ENCODE peak calls at places on chromosome 10, in ten cellular contexts. One of them, this sample, is unnamed.

GRCh38 chr10:3682745-3683144 is 102.3 kb downstream of the KLF6 start:
- DNase-seq in sigmoid colon: no peak
- DNase-seq in stomach: no peak
- DNase-seq in tibial nerve: no peak
- DNase-seq in A549: no peak
- DNase-seq in K562: no peak
- DNase-seq in transverse colon: no peak
- DNase-seq in upper lobe of left lung: no peak
- DNase-seq in GM12878: no peak
- DNase-seq in ovary: no peak
- DNase-seq in this sample: no peak

GRCh38 chr10:96366508-96366907 is 7.7 kb upstream of the OPALIN start:
- DNase-seq in sigmoid colon: no peak
- DNase-seq in stomach: no peak
- DNase-seq in tibial nerve: no peak
- DNase-seq in A549: no peak
- DNase-seq in K562: no peak
- DNase-seq in transverse colon: no peak
- DNase-seq in upper lobe of left lung: no peak
- DNase-seq in GM12878: no peak
- DNase-seq in ovary: no peak
- DNase-seq in this sample: no peak

GRCh38 chr10:31126593-31126992 is 94.9 kb upstream of the ZNF438 start:
- DNase-seq in sigmoid colon: no peak
- DNase-seq in stomach: no peak
- DNase-seq in tibial nerve: no peak
- DNase-seq in A549: no peak
- DNase-seq in K562: no peak
- DNase-seq in transverse colon: no peak
- DNase-seq in upper lobe of left lung: no peak
- DNase-seq in GM12878: no peak
- DNase-seq in ovary: no peak
- DNase-seq in this sample: no peak

GRCh38 chr10:117960345-117960744 is 86.4 kb downstream of the RAB11FIP2 start:
- DNase-seq in sigmoid colon: no peak
- DNase-seq in stomach: no peak
- DNase-seq in tibial nerve: no peak
- DNase-seq in A549: no peak
- DNase-seq in K562: no peak
- DNase-seq in transverse colon: no peak
- DNase-seq in upper lobe of left lung: no peak
- DNase-seq in GM12878: no peak
- DNase-seq in ovary: no peak
- DNase-seq in this sample: no peak

GRCh38 chr10:89183571-89183970 is 23.5 kb downstream of the CH25H start:
- DNase-seq in sigmoid colon: no peak
- DNase-seq in stomach: no peak
- DNase-seq in tibial nerve: no peak
- DNase-seq in A549: no peak
- DNase-seq in K562: no peak
- DNase-seq in transverse colon: no peak
- DNase-seq in upper lobe of left lung: no peak
- DNase-seq in GM12878: no peak
- DNase-seq in ovary: no peak
- DNase-seq in this sample: no peak

GRCh38 chr10:121519901-121520500 is 78.2 kb downstream of the FGFR2 start:
- DNase-seq in sigmoid colon: no peak
- DNase-seq in stomach: no peak
- DNase-seq in tibial nerve: no peak
- DNase-seq in A549: no peak
- DNase-seq in K562: no peak
- DNase-seq in transverse colon: no peak
- DNase-seq in upper lobe of left lung: no peak
- DNase-seq in GM12878: no peak
- DNase-seq in ovary: no peak
- DNase-seq in this sample: peak; percentile 44

GRCh38 chr10:62443866-62444265 is 69.7 kb downstream of the ZNF365 start:
- DNase-seq in sigmoid colon: no peak
- DNase-seq in stomach: no peak
- DNase-seq in tibial nerve: no peak
- DNase-seq in A549: no peak
- DNase-seq in K562: no peak
- DNase-seq in transverse colon: no peak
- DNase-seq in upper lobe of left lung: no peak
- DNase-seq in GM12878: no peak
- DNase-seq in ovary: no peak
- DNase-seq in this sample: no peak

GRCh38 chr10:71970331-71970730 is 6.1 kb downstream of the CHST3 start:
- DNase-seq in sigmoid colon: peak; percentile 75
- DNase-seq in stomach: peak; percentile 75
- DNase-seq in tibial nerve: peak; percentile 49
- DNase-seq in A549: peak; percentile 79
- DNase-seq in K562: peak; percentile 64
- DNase-seq in transverse colon: no peak
- DNase-seq in upper lobe of left lung: peak; percentile 48
- DNase-seq in GM12878: no peak
- DNase-seq in ovary: peak; percentile 55
- DNase-seq in this sample: no peak

GRCh38 chr10:23293145-23293724 is 51.4 kb downstream of the C10orf67 start:
- DNase-seq in sigmoid colon: no peak
- DNase-seq in stomach: no peak
- DNase-seq in tibial nerve: no peak
- DNase-seq in A549: peak; percentile 44
- DNase-seq in K562: peak; percentile 48
- DNase-seq in transverse colon: no peak
- DNase-seq in upper lobe of left lung: no peak
- DNase-seq in GM12878: peak; percentile 4
- DNase-seq in ovary: no peak
- DNase-seq in this sample: no peak

GRCh38 chr10:103465411-103466179 is 6.9 kb upstream of the CALHM1 start:
- DNase-seq in sigmoid colon: no peak
- DNase-seq in stomach: no peak
- DNase-seq in tibial nerve: no peak
- DNase-seq in A549: no peak
- DNase-seq in K562: no peak
- DNase-seq in transverse colon: no peak
- DNase-seq in upper lobe of left lung: no peak
- DNase-seq in GM12878: no peak
- DNase-seq in ovary: no peak
- DNase-seq in this sample: no peak

GRCh38 chr10:103466734-103467133 is 8.0 kb upstream of the CALHM1 start:
- DNase-seq in sigmoid colon: no peak
- DNase-seq in stomach: no peak
- DNase-seq in tibial nerve: no peak
- DNase-seq in A549: no peak
- DNase-seq in K562: no peak
- DNase-seq in transverse colon: no peak
- DNase-seq in upper lobe of left lung: no peak
- DNase-seq in GM12878: no peak
- DNase-seq in ovary: no peak
- DNase-seq in this sample: no peak

GRCh38 chr10:103470755-103471653 is 8.0 kb downstream of the CALHM3 start:
- DNase-seq in sigmoid colon: no peak
- DNase-seq in stomach: peak; percentile 47
- DNase-seq in tibial nerve: peak; percentile 33
- DNase-seq in A549: no peak
- DNase-seq in K562: peak; percentile 77
- DNase-seq in transverse colon: peak; percentile 71
- DNase-seq in upper lobe of left lung: peak; percentile 65
- DNase-seq in GM12878: peak; percentile 95
- DNase-seq in ovary: no peak
- DNase-seq in this sample: no peak

GRCh38 chr10:103463456-103463855 is 4.8 kb upstream of the CALHM1 start:
- DNase-seq in sigmoid colon: no peak
- DNase-seq in stomach: no peak
- DNase-seq in tibial nerve: no peak
- DNase-seq in A549: peak; percentile 23
- DNase-seq in K562: no peak
- DNase-seq in transverse colon: no peak
- DNase-seq in upper lobe of left lung: no peak
- DNase-seq in GM12878: no peak
- DNase-seq in ovary: no peak
- DNase-seq in this sample: no peak

GRCh38 chr10:103467391-103467790 is 8.7 kb upstream of the CALHM1 start:
- DNase-seq in sigmoid colon: no peak
- DNase-seq in stomach: no peak
- DNase-seq in tibial nerve: no peak
- DNase-seq in A549: no peak
- DNase-seq in K562: no peak
- DNase-seq in transverse colon: no peak
- DNase-seq in upper lobe of left lung: no peak
- DNase-seq in GM12878: peak; percentile 90
- DNase-seq in ovary: no peak
- DNase-seq in this sample: no peak
- TF ChIP-seq EP300 in sigmoid colon: no peak
- TF ChIP-seq EP300 in stomach: no peak
- TF ChIP-seq EP300 in tibial nerve: no peak
- TF ChIP-seq EP300 in A549: no peak
- TF ChIP-seq EP300 in K562: no peak
- TF ChIP-seq EP300 in transverse colon: no peak
- TF ChIP-seq EP300 in upper lobe of left lung: no peak
- TF ChIP-seq EP300 in GM12878: no peak
- TF ChIP-seq EP300 in ovary: no peak
- TF ChIP-seq EP300 in this sample: no peak

DNA sequence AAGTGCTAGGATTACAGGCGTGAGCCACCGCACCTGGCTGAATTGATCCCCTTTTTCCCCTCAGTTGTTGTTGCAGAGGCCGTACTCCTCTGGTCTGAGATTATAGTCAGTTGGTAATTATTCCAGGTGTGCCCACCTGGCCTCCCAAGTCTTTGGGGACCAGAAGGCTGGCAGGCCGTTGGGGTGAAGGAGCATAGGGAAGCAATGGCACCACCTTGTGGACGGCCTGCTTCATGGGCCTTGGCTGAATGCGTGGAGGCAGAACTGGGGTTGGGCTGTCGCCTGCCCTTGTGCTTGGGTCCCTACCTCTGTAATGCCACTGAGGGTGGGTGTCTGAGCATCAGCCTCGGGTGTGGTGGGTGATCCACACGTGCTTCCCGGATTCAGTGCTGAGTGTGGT is 125.7 kb downstream of the RGS10 start:
- DNase-seq in sigmoid colon: peak; percentile 80
- DNase-seq in stomach: peak; percentile 82
- DNase-seq in tibial nerve: peak; percentile 59
- DNase-seq in A549: peak; percentile 62
- DNase-seq in K562: peak; percentile 72
- DNase-seq in transverse colon: peak; percentile 71
- DNase-seq in upper lobe of left lung: peak; percentile 71
- DNase-seq in GM12878: peak; percentile 15
- DNase-seq in ovary: peak; percentile 77
- DNase-seq in this sample: no peak
- TF ChIP-seq POLR2A in sigmoid colon: no peak
- TF ChIP-seq POLR2A in stomach: no peak
- TF ChIP-seq POLR2A in tibial nerve: no peak
- TF ChIP-seq POLR2A in A549: no peak
- TF ChIP-seq POLR2A in K562: no peak
- TF ChIP-seq POLR2A in transverse colon: no peak
- TF ChIP-seq POLR2A in upper lobe of left lung: no peak
- TF ChIP-seq POLR2A in GM12878: no peak
- TF ChIP-seq POLR2A in ovary: no peak
- TF ChIP-seq POLR2A in this sample: no peak

GRCh38 chr10:113499066-113499465 is 53.8 kb upstream of the HABP2 start:
- DNase-seq in sigmoid colon: no peak
- DNase-seq in stomach: no peak
- DNase-seq in tibial nerve: no peak
- DNase-seq in A549: no peak
- DNase-seq in K562: no peak
- DNase-seq in transverse colon: no peak
- DNase-seq in upper lobe of left lung: peak; percentile 73
- DNase-seq in GM12878: no peak
- DNase-seq in ovary: no peak
- DNase-seq in this sample: no peak

DNA sequence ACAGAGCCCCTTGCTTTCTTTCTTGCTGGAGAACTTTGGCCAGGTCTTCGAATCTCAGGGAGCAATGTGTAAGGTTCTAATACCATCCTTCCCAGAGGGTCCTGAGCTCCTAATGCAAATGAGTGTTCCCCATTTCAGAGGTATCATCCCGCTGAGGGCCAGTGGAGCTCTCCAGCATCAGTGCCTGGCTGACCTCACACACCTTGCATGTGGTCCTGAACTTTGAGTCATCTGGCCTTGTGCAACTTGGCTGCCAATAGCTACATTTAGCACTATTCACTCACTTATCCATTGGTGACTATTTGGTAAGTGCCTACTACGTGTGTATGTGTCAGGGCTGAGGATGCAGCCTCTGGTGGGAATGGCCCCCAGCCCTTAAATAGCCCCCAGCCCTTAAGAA is 48.4 kb upstream of the HABP2 start:
- DNase-seq in sigmoid colon: no peak
- DNase-seq in stomach: no peak
- DNase-seq in tibial nerve: no peak
- DNase-seq in A549: no peak
- DNase-seq in K562: no peak
- DNase-seq in transverse colon: no peak
- DNase-seq in upper lobe of left lung: no peak
- DNase-seq in GM12878: no peak
- DNase-seq in ovary: no peak
- DNase-seq in this sample: no peak
- TF ChIP-seq EP300 in sigmoid colon: no peak
- TF ChIP-seq EP300 in stomach: no peak
- TF ChIP-seq EP300 in tibial nerve: no peak
- TF ChIP-seq EP300 in A549: no peak
- TF ChIP-seq EP300 in K562: no peak
- TF ChIP-seq EP300 in transverse colon: no peak
- TF ChIP-seq EP300 in upper lobe of left lung: no peak
- TF ChIP-seq EP300 in GM12878: no peak
- TF ChIP-seq EP300 in ovary: no peak
- TF ChIP-seq EP300 in this sample: no peak

GRCh38 chr10:17022898-17023297 is 106.7 kb downstream of the CUBN start:
- DNase-seq in sigmoid colon: no peak
- DNase-seq in stomach: no peak
- DNase-seq in tibial nerve: no peak
- DNase-seq in A549: no peak
- DNase-seq in K562: no peak
- DNase-seq in transverse colon: no peak
- DNase-seq in upper lobe of left lung: no peak
- DNase-seq in GM12878: no peak
- DNase-seq in ovary: no peak
- DNase-seq in this sample: no peak

GRCh38 chr10:17024461-17024860 is 105.2 kb downstream of the CUBN start:
- DNase-seq in sigmoid colon: no peak
- DNase-seq in stomach: no peak
- DNase-seq in tibial nerve: no peak
- DNase-seq in A549: no peak
- DNase-seq in K562: no peak
- DNase-seq in transverse colon: no peak
- DNase-seq in upper lobe of left lung: no peak
- DNase-seq in GM12878: no peak
- DNase-seq in ovary: no peak
- DNase-seq in this sample: no peak

GRCh38 chr10:17026686-17027485 is 102.7 kb downstream of the CUBN start:
- DNase-seq in sigmoid colon: no peak
- DNase-seq in stomach: no peak
- DNase-seq in tibial nerve: no peak
- DNase-seq in A549: no peak
- DNase-seq in K562: no peak
- DNase-seq in transverse colon: no peak
- DNase-seq in upper lobe of left lung: no peak
- DNase-seq in GM12878: peak; percentile 35
- DNase-seq in ovary: no peak
- DNase-seq in this sample: no peak

GRCh38 chr10:17023386-17024298 is 106.0 kb downstream of the CUBN start:
- DNase-seq in sigmoid colon: peak; percentile 89
- DNase-seq in stomach: peak; percentile 37
- DNase-seq in tibial nerve: peak; percentile 82
- DNase-seq in A549: peak; percentile 71
- DNase-seq in K562: peak; percentile 66
- DNase-seq in transverse colon: peak; percentile 70
- DNase-seq in upper lobe of left lung: peak; percentile 86
- DNase-seq in GM12878: peak; percentile 69
- DNase-seq in ovary: peak; percentile 85
- DNase-seq in this sample: no peak

GRCh38 chr10:17025444-17026295 is 103.9 kb downstream of the CUBN start:
- DNase-seq in sigmoid colon: peak; percentile 72
- DNase-seq in stomach: no peak
- DNase-seq in tibial nerve: no peak
- DNase-seq in A549: peak; percentile 46
- DNase-seq in K562: peak; percentile 44
- DNase-seq in transverse colon: peak; percentile 26
- DNase-seq in upper lobe of left lung: peak; percentile 44
- DNase-seq in GM12878: no peak
- DNase-seq in ovary: no peak
- DNase-seq in this sample: no peak
- TF ChIP-seq POLR2A in sigmoid colon: no peak
- TF ChIP-seq POLR2A in stomach: no peak
- TF ChIP-seq POLR2A in tibial nerve: no peak
- TF ChIP-seq POLR2A in A549: no peak
- TF ChIP-seq POLR2A in K562: no peak
- TF ChIP-seq POLR2A in transverse colon: no peak
- TF ChIP-seq POLR2A in upper lobe of left lung: no peak
- TF ChIP-seq POLR2A in GM12878: no peak
- TF ChIP-seq POLR2A in ovary: no peak
- TF ChIP-seq POLR2A in this sample: no peak